ENCODE peak calls at places on chromosomes 5 and 9, in five cellular contexts. Y, F, W, O and T are unnamed samples.

GRCh38 chr9:92188969-92189781 is 74.0 kb upstream of the SPTLC1 start:
- DNase-seq in W (no peak), F (no peak), O (no peak), Y (no peak), T (no peak)

GRCh38 chr5:130923543-130924159 is 241.4 kb downstream of the HINT1 start:
- DNase-seq in F (no peak), W (no peak), O (no peak), Y (no peak), T (no peak)

GRCh38 chr5:149775785-149776184 is 45.7 kb downstream of the PPARGC1B start:
- DNase-seq in W (no peak), Y (no peak), O (no peak), F (peak; percentile 54), T (peak; percentile 20)

GRCh38 chr9:15513335-15513734 is 2.6 kb upstream of the PSIP1 start:
- DNase-seq in F (peak; percentile 59), W (no peak), Y (no peak), O (no peak), T (peak; percentile 35)

GRCh38 chr5:153496835-153497234 is 6.4 kb downstream of the GRIA1 start:
- DNase-seq in F (peak; percentile 11), Y (no peak), O (no peak), W (no peak), T (peak; percentile 64)

GRCh38 chr5:2373631-2374030 is 377.8 kb downstream of the IRX2 start:
- DNase-seq in F (no peak), Y (no peak), W (no peak), O (no peak), T (no peak)

GRCh38 chr5:111853748-111854147 is 96.8 kb upstream of the NREP start:
- DNase-seq in W (no peak), O (no peak), F (peak; percentile 52), Y (no peak), T (peak; percentile 28)

GRCh38 chr5:18772475-18772874 is 1138.2 kb downstream of the TAF11L14 start:
- DNase-seq in W (no peak), F (no peak), O (no peak), Y (no peak), T (peak; percentile 2)

GRCh38 chr5:65391591-65391990 is 90.1 kb downstream of the ADAMTS6 start:
- DNase-seq in O (no peak), W (no peak), Y (no peak), F (no peak), T (peak; percentile 58)

GRCh38 chr5:168683247-168683926 is 104.2 kb upstream of the PANK3 start:
- DNase-seq in Y (no peak), O (no peak), F (no peak), W (no peak), T (no peak)

GRCh38 chr5:121263456-121263855 is 588.2 kb upstream of the FTMT start:
- DNase-seq in Y (no peak), F (no peak), O (no peak), W (no peak), T (no peak)

GRCh38 chr5:7087719-7088297 is 308.1 kb upstream of the ADCY2 start:
- DNase-seq in W (no peak), F (no peak), Y (no peak), O (no peak), T (no peak)

GRCh38 chr5:68962632-68963484 is 131.0 kb upstream of the SLC30A5 start:
- DNase-seq in O (peak; percentile 67), F (peak; percentile 32), W (peak; percentile 79), Y (peak; percentile 21), T (peak; percentile 72)

GRCh38 chr5:88269222-88269771 is 652 bp upstream of the TMEM161B start:
- DNase-seq in Y (no peak), W (no peak), O (no peak), F (no peak), T (peak; percentile 28)

GRCh38 chr5:148681157-148682131 is 27.1 kb upstream of the HTR4 start:
- DNase-seq in F (no peak), W (no peak), O (no peak), Y (no peak), T (no peak)

GRCh38 chr5:97046270-97046982 is 96.0 kb downstream of the LIX1 start:
- DNase-seq in F (no peak), W (no peak), Y (no peak), O (no peak), T (peak; percentile 32)

GRCh38 chr5:81288021-81288433 is 13.4 kb upstream of the ZCCHC9 start:
- DNase-seq in F (peak; percentile 23), Y (no peak), O (no peak), W (no peak), T (no peak)

GRCh38 chr5:158970569-158971014 is 129.1 kb downstream of the EBF1 start:
- DNase-seq in Y (no peak), O (no peak), W (no peak), F (no peak), T (no peak)

GRCh38 chr9:124286292-124286931 is 28.7 kb downstream of the NEK6 start:
- DNase-seq in Y (peak; percentile 67), F (peak; percentile 88), O (no peak), W (peak; percentile 39), T (peak; percentile 85)

GRCh38 chr5:75603421-75603820 is 7.8 kb upstream of the ANKDD1B start:
- DNase-seq in Y (peak; percentile 9), O (no peak), F (no peak), W (no peak), T (peak; percentile 61)

GRCh38 chr5:136042665-136043121 is 13.9 kb downstream of the TGFBI start:
- DNase-seq in W (no peak), O (no peak), Y (no peak), F (no peak), T (no peak)

GRCh38 chr9:78676623-78677022 is 379.7 kb downstream of the PSAT1 start:
- DNase-seq in O (no peak), W (no peak), Y (peak; percentile 72), F (no peak), T (peak; percentile 7)

DNA sequence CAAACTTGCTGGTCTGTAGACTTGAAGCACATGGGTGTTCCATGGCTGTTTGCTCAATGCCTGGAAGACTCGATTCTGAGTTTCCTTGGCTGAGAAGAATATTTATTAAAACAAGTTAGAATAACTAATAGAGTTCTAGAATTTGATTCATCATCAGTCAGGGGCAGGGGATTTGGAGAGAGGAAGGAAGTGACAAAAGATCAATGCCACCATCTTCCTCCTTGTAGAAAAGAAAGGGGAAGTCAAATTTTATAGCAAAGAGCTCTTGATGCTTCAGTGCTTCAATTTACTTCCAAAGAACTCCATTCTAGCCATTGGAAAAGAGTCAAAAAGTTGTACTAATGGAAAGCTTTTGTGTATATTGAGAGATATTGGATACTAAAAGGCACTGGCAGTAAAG is 236.3 kb downstream of the MCTP1 start:
- DNase-seq in O (no peak), Y (no peak), W (no peak), F (no peak), T (no peak)
- H3K4me3 ChIP-seq in O (no peak overlapping the region), Y (no peak overlapping the region), W (no peak overlapping the region), F (no peak overlapping the region), T (no peak overlapping the region)

GRCh38 chr9:34176089-34176488 is 2.8 kb upstream of the UBAP1 start:
- DNase-seq in Y (no peak), W (no peak), O (no peak), F (no peak), T (no peak)

GRCh38 chr9:34179528-34180138 is 790 bp downstream of the UBAP1 start:
- DNase-seq in F (peak; percentile 9), O (no peak), Y (no peak), W (peak; percentile 19), T (peak; percentile 76)

GRCh38 chr9:34177906-34178697 is 741 bp upstream of the UBAP1 start:
- DNase-seq in F (no peak), W (no peak), Y (no peak), O (no peak), T (no peak)

DNA sequence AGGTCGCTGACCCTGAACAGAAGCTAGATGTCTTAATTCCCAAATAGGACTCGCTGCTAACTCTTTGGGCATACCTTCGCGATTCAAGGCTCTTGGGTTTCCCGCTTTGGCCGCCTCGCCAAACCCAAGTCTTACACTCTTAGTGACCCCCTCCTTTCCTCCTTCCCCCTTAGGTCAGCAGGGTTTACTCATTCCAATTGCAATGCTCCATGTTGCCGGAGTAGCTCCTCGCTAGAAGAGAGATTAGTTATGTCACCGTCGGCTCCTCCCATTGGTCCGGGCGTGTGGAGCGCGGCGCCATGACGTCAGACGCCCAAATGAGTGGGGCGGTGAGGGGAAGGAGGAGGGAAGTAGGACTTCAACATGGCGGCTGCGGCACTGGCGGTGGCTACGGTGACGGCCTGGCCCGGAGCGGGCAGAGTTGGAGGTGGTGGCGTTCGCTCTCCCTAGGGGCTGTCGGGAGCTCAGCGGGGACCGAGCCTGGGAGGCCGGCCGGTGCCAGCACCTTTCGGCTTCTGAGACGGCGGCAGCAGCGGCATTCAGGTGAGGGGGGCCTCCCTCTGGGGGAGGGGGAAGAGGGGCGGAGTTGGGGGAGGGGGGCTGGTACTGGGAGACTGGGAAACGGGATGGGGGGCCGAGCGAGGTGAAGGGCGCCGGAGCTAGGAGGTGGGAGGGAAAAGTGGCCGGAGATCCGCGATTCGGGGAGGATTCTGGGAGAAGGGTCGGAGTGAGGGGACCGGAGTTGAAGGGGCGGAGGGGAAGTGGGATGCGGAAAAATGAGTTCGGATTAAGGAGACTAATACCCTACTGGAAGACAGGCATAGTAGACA is at the start of gene UBAP1:
- DNase-seq in F (peak; percentile 97), O (peak; percentile 98), W (peak; percentile 96), Y (peak; percentile 87), T (peak; percentile 98)
- TF ChIP-seq CTCF in F (no peak), O (no peak), W (peak; percentile 24), Y (peak; percentile 7), T (no peak)

DNA sequence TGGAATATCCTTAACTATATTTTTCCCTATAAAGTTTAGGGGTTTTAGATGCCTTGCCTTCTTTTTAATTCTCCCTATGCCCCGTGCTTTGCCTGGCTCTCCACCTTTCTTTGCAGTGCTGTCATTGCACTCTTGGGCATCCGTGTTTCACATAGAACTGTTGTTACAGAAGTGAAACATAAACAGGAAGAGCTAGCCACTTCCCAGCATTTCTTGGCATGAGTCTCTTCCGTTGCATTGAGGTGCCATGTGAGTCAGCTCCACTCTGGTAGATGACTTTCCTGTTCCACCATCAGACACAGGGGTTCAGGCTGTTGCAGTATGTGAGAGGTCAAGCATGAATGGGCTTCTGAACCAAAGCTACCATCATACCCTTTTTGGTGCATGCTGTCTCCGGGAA is 73.4 kb downstream of the ANGPTL2 start:
- DNase-seq in W (no peak), F (peak; percentile 78), O (no peak), Y (peak; percentile 57), T (peak; percentile 98)
- H3K4me3 ChIP-seq in W (no peak overlapping the region), F (no peak overlapping the region), O (no peak overlapping the region), Y (no peak overlapping the region), T (no peak overlapping the region)

DNA sequence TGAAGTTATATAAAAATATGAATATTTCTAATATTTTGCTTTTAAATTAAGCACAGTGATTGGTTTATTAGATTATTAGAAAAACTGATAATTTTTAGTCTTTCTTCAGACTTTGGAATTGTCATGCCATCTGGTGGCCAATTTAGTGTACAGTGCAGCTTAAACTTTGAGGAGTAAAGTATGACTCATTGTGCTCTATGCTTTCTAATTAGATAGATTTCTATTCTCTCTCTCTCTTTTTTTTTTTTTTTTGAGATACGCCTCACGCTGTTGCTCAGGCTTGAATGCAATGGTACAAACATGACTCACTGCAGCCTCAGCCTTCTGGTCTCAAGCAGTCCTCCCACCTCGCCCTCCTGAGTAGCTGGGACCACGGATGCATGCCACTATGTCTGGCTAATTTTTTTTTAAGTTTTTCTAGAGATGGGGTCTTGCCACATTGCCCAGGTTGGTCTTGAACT is 42.1 kb upstream of the GPR21 start:
- DNase-seq in Y (peak; percentile 83), O (no peak), W (peak; percentile 33), F (peak; percentile 54), T (peak; percentile 93)
- TF ChIP-seq CTCF in Y (peak; percentile 67), O (peak; percentile 71), W (peak; percentile 69), F (peak; percentile 47), T (peak; percentile 73)

GRCh38 chr5:176172246-176172645 is 66.0 kb upstream of the SIMC1 start:
- DNase-seq in W (no peak), O (no peak), F (no peak), Y (no peak), T (no peak)
- H3K4me3 ChIP-seq in W (no peak overlapping the region), O (no peak overlapping the region), F (no peak overlapping the region), Y (no peak overlapping the region), T (no peak overlapping the region)